ENCODE peak calls at places on chromosomes 2 and 18, in eight cellular contexts. Z is SK-N-SH; A is astrocyte; U is stomach; H is H7; W is upper lobe of left lung; Q is CD8-positive, alpha-beta memory T cell; F is HCT116. O is an unnamed sample.

GRCh38 chr2:54864727-54865126 is 141.3 kb downstream of the EML6 start:
- DNase-seq in F (no peak), Z (no peak), A (no peak), U (no peak), H (no peak), Q (no peak), W (no peak), O (no peak)

GRCh38 chr2:131077182-131077846 is 15.9 kb downstream of the FAM168B start:
- DNase-seq in U (peak; percentile 36), F (no peak), A (no peak), W (no peak), H (no peak), Q (no peak), Z (no peak), O (no peak)

GRCh38 chr2:177106212-177106611 is 106.4 kb upstream of the HNRNPA3 start:
- DNase-seq in A (no peak), W (no peak), Z (peak; percentile 7), Q (no peak), U (no peak), F (peak; percentile 18), H (peak; percentile 42), O (no peak)

GRCh38 chr2:90079374-90079773 is 1387.9 kb downstream of the RPIA start:
- DNase-seq in Q (no peak), Z (no peak), H (no peak), A (no peak), F (no peak), U (no peak), W (no peak), O (no peak)

GRCh38 chr2:44753552-44754285 is 187.8 kb upstream of the SIX3 start:
- DNase-seq in H (no peak), F (no peak), A (peak; percentile 61), Q (no peak), Z (peak; percentile 58), W (no peak), U (no peak), O (no peak)

GRCh38 chr2:145864501-145864900 is 1344.6 kb upstream of the ZEB2 start:
- DNase-seq in W (no peak), U (no peak), Z (no peak), H (no peak), Q (no peak), A (no peak), F (no peak), O (no peak)

GRCh38 chr2:105546623-105546964 is 147.7 kb upstream of the FHL2 start:
- DNase-seq in F (no peak), U (no peak), A (no peak), H (no peak), W (no peak), Z (no peak), Q (peak; percentile 11), O (no peak)

GRCh38 chr2:60796573-60797509 is 40.8 kb downstream of the PAPOLG start:
- DNase-seq in A (no peak), W (no peak), F (no peak), H (no peak), Z (no peak), Q (no peak), U (no peak), O (no peak)

GRCh38 chr18:10374615-10375295 is 79.7 kb upstream of the APCDD1 start:
- DNase-seq in Q (no peak), F (no peak), Z (peak; percentile 53), A (no peak), U (no peak), W (no peak), H (no peak), O (no peak)

GRCh38 chr18:55732227-55733106 is 144.5 kb upstream of the TCF4 start:
- DNase-seq in W (no peak), Z (no peak), A (peak; percentile 75), U (no peak), H (no peak), Q (no peak), F (no peak), O (no peak)

GRCh38 chr18:69259282-69259681 is 141.4 kb upstream of the DOK6 start:
- DNase-seq in A (peak; percentile 6), Q (no peak), Z (no peak), F (no peak), U (no peak), H (no peak), W (no peak), O (no peak)

GRCh38 chr2:111185496-111186022 is 64.8 kb downstream of the BCL2L11 start:
- DNase-seq in W (peak; percentile 85), F (no peak), Q (no peak), A (no peak), H (no peak), Z (no peak), U (peak; percentile 82), O (no peak)

GRCh38 chr2:100821913-100822260 is 1.9 kb downstream of the NPAS2 start:
- DNase-seq in A (no peak), Z (no peak), H (no peak), W (no peak), F (no peak), U (no peak), Q (no peak), O (no peak)

GRCh38 chr18:76847926-76848325 is 25.6 kb downstream of the ZNF236 start:
- DNase-seq in Q (no peak), Z (no peak), W (no peak), F (peak; percentile 12), U (no peak), H (peak; percentile 81), A (no peak), O (no peak)

GRCh38 chr2:62189196-62189595 is 6.7 kb upstream of the B3GNT2 start:
- DNase-seq in Z (no peak), Q (no peak), W (no peak), U (no peak), H (no peak), A (no peak), F (no peak), O (no peak)

GRCh38 chr2:201580486-201580885 is 62.8 kb downstream of the TMEM237 start:
- DNase-seq in W (no peak), U (no peak), F (no peak), A (peak; percentile 78), Q (no peak), H (no peak), Z (no peak), O (peak; percentile 78)

GRCh38 chr2:191656389-191656788 is 21.5 kb upstream of the NABP1 start:
- DNase-seq in F (no peak), H (no peak), A (peak; percentile 34), U (no peak), Z (no peak), W (no peak), Q (no peak), O (peak; percentile 35)

GRCh38 chr2:50952596-50952995 is 79.3 kb downstream of the NRXN1 start:
- DNase-seq in F (peak; percentile 16), Q (no peak), Z (no peak), H (no peak), A (peak; percentile 88), W (no peak), U (no peak), O (no peak)

GRCh38 chr2:235026649-235027557 is 75.1 kb downstream of the SH3BP4 start:
- DNase-seq in Z (no peak), U (peak; percentile 96), A (peak; percentile 59), F (peak; percentile 79), Q (no peak), W (peak; percentile 48), H (no peak), O (peak; percentile 99)

GRCh38 chr2:215301994-215302393 is 9.9 kb upstream of the ATIC start:
- DNase-seq in Q (no peak), U (no peak), W (no peak), F (no peak), H (no peak), Z (no peak), A (no peak), O (no peak)

GRCh38 chr2:200476836-200477235 is 33.0 kb downstream of the KCTD18 start:
- DNase-seq in Z (no peak), W (no peak), Q (no peak), A (no peak), F (no peak), H (no peak), U (no peak), O (no peak)

GRCh38 chr18:45359275-45360009 is 255.8 kb upstream of the SLC14A2 start:
- DNase-seq in U (peak; percentile 61), H (no peak), W (peak; percentile 22), F (no peak), A (no peak), Z (peak; percentile 60), Q (no peak), O (peak; percentile 32)

GRCh38 chr18:11955299-11956029 is 25.8 kb upstream of the IMPA2 start:
- DNase-seq in H (no peak), F (no peak), Z (no peak), Q (no peak), W (peak; percentile 80), U (no peak), A (peak; percentile 87), O (no peak)

GRCh38 chr2:202883987-202884675 is 12.6 kb upstream of the ICA1L start:
- DNase-seq in A (peak; percentile 48), U (no peak), Z (no peak), H (no peak), W (no peak), F (no peak), Q (no peak), O (no peak)
- H3K36me3 ChIP-seq in A (peaks cover 13% of the 10 kb centered on the region), U (peaks cover 86% of the 10 kb centered on the region), Z (peaks cover 46% of the 10 kb centered on the region), H (peaks cover 17% of the 10 kb centered on the region), W (peaks cover 2% of the 10 kb centered on the region), F (peaks cover 28% of the 10 kb centered on the region), Q (peaks cover 11% of the 10 kb centered on the region), O (no peaks in the 10 kb centered on the region)

GRCh38 chr2:137157851-137158250 is 392.5 kb downstream of the THSD7B start:
- DNase-seq in A (no peak), F (no peak), Z (no peak), W (no peak), U (no peak), Q (no peak), H (no peak), O (no peak)
- H3K36me3 ChIP-seq in A (no peaks in the 10 kb centered on the region), F (no peaks in the 10 kb centered on the region), Z (no peaks in the 10 kb centered on the region), W (no peaks in the 10 kb centered on the region), U (no peaks in the 10 kb centered on the region), Q (no peaks in the 10 kb centered on the region), H (no peaks in the 10 kb centered on the region), O (no peaks in the 10 kb centered on the region)

DNA sequence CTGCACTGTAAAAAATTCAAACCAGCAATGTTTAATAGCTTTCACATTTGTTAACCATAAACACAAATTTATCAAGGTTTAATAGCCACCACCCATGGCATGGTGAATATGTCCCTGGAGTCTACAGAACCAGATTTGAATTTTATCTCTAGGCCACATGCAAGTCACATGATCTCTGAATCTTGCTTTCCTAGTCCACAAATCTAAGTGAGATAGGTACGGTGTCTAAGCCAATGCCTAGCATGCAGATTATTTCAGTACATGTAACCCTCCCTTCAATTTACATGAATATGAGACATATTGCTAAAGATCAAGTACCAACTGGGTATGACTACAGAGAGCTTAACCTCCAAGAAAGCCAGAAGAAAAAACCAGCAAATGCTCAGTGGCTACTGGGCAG is 10.0 kb downstream of the ZNF24 start:
- DNase-seq in U (no peak), Q (no peak), F (no peak), W (no peak), H (no peak), Z (no peak), A (no peak), O (no peak)
- H3K36me3 ChIP-seq in U (peaks cover 80% of the 10 kb centered on the region), Q (peaks cover 50% of the 10 kb centered on the region), F (peaks cover 62% of the 10 kb centered on the region), W (peaks cover 24% of the 10 kb centered on the region), H (peaks cover 19% of the 10 kb centered on the region), Z (peaks cover 68% of the 10 kb centered on the region), A (peaks cover 61% of the 10 kb centered on the region), O (peaks cover 32% of the 10 kb centered on the region)

DNA sequence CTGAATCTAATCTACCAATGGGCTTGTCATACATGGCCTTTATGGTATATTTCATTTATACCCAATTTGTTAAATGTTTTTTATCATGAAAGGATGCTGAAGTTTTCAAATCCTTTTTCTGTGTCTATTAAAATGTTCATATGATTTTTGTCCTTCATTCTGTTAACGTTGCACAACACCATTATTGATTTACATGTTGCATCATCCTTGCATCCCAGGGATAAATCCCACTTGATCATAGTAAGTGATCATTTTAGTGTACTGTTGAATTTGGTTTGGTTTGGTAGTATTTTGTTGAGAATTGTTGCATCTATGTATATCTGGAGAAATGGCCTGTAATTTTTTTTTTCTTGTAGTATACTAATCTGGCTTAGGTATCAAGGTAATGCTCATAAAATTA is 9.4 kb downstream of the SP100 start:
- DNase-seq in F (no peak), U (no peak), W (no peak), Z (no peak), A (no peak), Q (no peak), H (no peak), O (no peak)
- H3K36me3 ChIP-seq in F (no peaks in the 10 kb centered on the region), U (peaks cover 33% of the 10 kb centered on the region), W (no peaks in the 10 kb centered on the region), Z (peaks cover 30% of the 10 kb centered on the region), A (peaks cover 7% of the 10 kb centered on the region), Q (peaks cover 10% of the 10 kb centered on the region), H (no peaks in the 10 kb centered on the region), O (peaks cover 3% of the 10 kb centered on the region)

O was measured in PC-9.